ENCODE peak calls at places on chromosomes 13 and 19, in seven cellular contexts. G is coronary artery, T is AG10803, P is lower lobe of right lung, B is progenitor cell of endocrine pancreas, S is AG04450, Q is AG09309. X is an unnamed sample.
A peak's percentile ranks its signal among the peaks of the same experiment; 100 is the strongest.

GRCh38 chr13:111202745-111203144 is 87.6 kb downstream of the ARHGEF7 start:
- DNase-seq in B (no peak), G (no peak), S (no peak), Q (peak; percentile 21), P (no peak), T (peak; percentile 71), X (no peak)

GRCh38 chr19:51398096-51398704 is 7.8 kb upstream of the C19orf84 start:
- DNase-seq in P (no peak), S (no peak), G (no peak), T (peak; percentile 36), B (no peak), Q (no peak), X (no peak)

GRCh38 chr13:42720116-42720857 is 61.1 kb upstream of the FAM216B start:
- DNase-seq in S (peak; percentile 91), Q (peak; percentile 95), G (no peak), T (peak; percentile 95), B (no peak), P (no peak), X (no peak)

GRCh38 chr19:14419038-14419813 is at the start of gene DDX39A:
- DNase-seq in Q (peak; percentile 97), T (peak; percentile 99), S (peak; percentile 98), B (peak; percentile 89), G (peak; percentile 99), P (peak; percentile 99), X (peak; percentile 99)

GRCh38 chr19:10544242-10544752 is 593 bp downstream of the ATG4D start:
- DNase-seq in P (no peak), B (peak; percentile 25), G (no peak), S (no peak), T (no peak), Q (no peak), X (no peak)

GRCh38 chr13:80340643-80341097 is 256 bp downstream of the SPRY2 start:
- DNase-seq in S (no peak), G (no peak), P (peak; percentile 60), B (no peak), T (peak; percentile 69), Q (no peak), X (no peak)

GRCh38 chr19:44663996-44664395 is 7.3 kb upstream of the CEACAM19 start:
- DNase-seq in B (no peak), S (no peak), Q (no peak), G (no peak), T (no peak), P (peak; percentile 20), X (no peak)

GRCh38 chr19:37983153-37983552 is 76.1 kb downstream of the SIPA1L3 start:
- DNase-seq in T (no peak), P (no peak), Q (no peak), B (no peak), G (no peak), S (no peak), X (no peak)

GRCh38 chr13:44362394-44363040 is 11.1 kb upstream of the SERP2 start:
- DNase-seq in P (no peak), Q (no peak), T (no peak), G (no peak), B (no peak), S (no peak), X (no peak)

GRCh38 chr19:10116085-10116865 is 3.4 kb downstream of the EIF3G start:
- DNase-seq in P (peak; percentile 46), S (no peak), Q (no peak), B (no peak), G (no peak), T (no peak), X (no peak)

GRCh38 chr19:46431824-46432223 is 3.1 kb upstream of the PNMA8C start:
- DNase-seq in S (no peak), G (no peak), Q (no peak), P (peak; percentile 24), T (no peak), B (no peak), X (no peak)

GRCh38 chr19:5628919-5629481 is 6.1 kb downstream of the SAFB start:
- DNase-seq in B (no peak), T (no peak), P (no peak), Q (no peak), G (no peak), S (no peak), X (no peak)

GRCh38 chr13:34926513-34926912 is 15.6 kb upstream of the NBEA start:
- DNase-seq in B (no peak), S (no peak), T (peak; percentile 50), P (no peak), G (no peak), Q (no peak), X (no peak)

GRCh38 chr13:31310356-31310755 is 110.6 kb downstream of the B3GLCT start:
- DNase-seq in B (no peak), P (no peak), T (no peak), G (no peak), S (no peak), Q (no peak), X (no peak)

GRCh38 chr13:81487151-81487550 is 1146.2 kb upstream of the SPRY2 start:
- DNase-seq in S (no peak), Q (no peak), T (no peak), P (no peak), B (no peak), G (no peak), X (no peak)

GRCh38 chr19:23305555-23305954 is 55.4 kb upstream of the ZNF724 start:
- DNase-seq in G (no peak), T (no peak), S (no peak), P (no peak), B (no peak), Q (no peak), X (no peak)

GRCh38 chr13:107185889-107186288 is 618.0 kb upstream of the ARGLU1 start:
- DNase-seq in P (no peak), T (peak; percentile 1), Q (no peak), S (no peak), G (no peak), B (no peak), X (no peak)

GRCh38 chr13:99687728-99688397 is 186.6 kb downstream of the TM9SF2 start:
- DNase-seq in Q (no peak), B (no peak), G (no peak), P (no peak), T (peak; percentile 19), S (no peak), X (no peak)

GRCh38 chr19:56507446-56508281 is at the start of gene ZNF471:
- DNase-seq in P (peak; percentile 97), B (no peak), T (peak; percentile 98), Q (peak; percentile 93), G (peak; percentile 98), S (peak; percentile 97), X (no peak)

GRCh38 chr19:10699650-10700335 is 1.4 kb upstream of the QTRT1 start:
- DNase-seq in G (no peak), P (peak; percentile 63), B (no peak), T (peak; percentile 50), S (peak; percentile 23), Q (no peak), X (no peak)

GRCh38 chr19:55536951-55537740 is at the start of gene SBK2:
- DNase-seq in T (no peak), S (no peak), G (no peak), P (no peak), Q (no peak), B (peak; percentile 68), X (no peak)

GRCh38 chr13:94549241-94550029 is 46.5 kb downstream of the TGDS start:
- DNase-seq in B (peak; percentile 82), Q (peak; percentile 89), S (peak; percentile 92), T (peak; percentile 98), G (peak; percentile 95), P (peak; percentile 96), X (peak; percentile 97)

GRCh38 chr19:49057636-49058234 is at the start of gene CGB7:
- DNase-seq in G (no peak), B (peak; percentile 53), S (no peak), Q (no peak), T (peak; percentile 56), P (peak; percentile 84), X (no peak)

GRCh38 chr13:113528101-113528797 is 37.7 kb upstream of the DCUN1D2 start:
- DNase-seq in Q (no peak), G (peak; percentile 50), T (no peak), S (no peak), P (no peak), B (no peak), X (no peak)

GRCh38 chr13:32905864-32906180 is 110.4 kb upstream of the KL start:
- DNase-seq in P (no peak), T (peak; percentile 32), S (no peak), B (no peak), G (no peak), Q (no peak), X (no peak)

GRCh38 chr13:41554626-41555386 is 97.5 kb downstream of the RGCC start:
- DNase-seq in T (no peak), P (no peak), Q (no peak), B (no peak), G (no peak), S (no peak), X (no peak)
- TF ChIP-seq CTCF in T (no peak), P (no peak), Q (no peak), B (no peak), G (no peak), S (no peak), X (no peak)

DNA sequence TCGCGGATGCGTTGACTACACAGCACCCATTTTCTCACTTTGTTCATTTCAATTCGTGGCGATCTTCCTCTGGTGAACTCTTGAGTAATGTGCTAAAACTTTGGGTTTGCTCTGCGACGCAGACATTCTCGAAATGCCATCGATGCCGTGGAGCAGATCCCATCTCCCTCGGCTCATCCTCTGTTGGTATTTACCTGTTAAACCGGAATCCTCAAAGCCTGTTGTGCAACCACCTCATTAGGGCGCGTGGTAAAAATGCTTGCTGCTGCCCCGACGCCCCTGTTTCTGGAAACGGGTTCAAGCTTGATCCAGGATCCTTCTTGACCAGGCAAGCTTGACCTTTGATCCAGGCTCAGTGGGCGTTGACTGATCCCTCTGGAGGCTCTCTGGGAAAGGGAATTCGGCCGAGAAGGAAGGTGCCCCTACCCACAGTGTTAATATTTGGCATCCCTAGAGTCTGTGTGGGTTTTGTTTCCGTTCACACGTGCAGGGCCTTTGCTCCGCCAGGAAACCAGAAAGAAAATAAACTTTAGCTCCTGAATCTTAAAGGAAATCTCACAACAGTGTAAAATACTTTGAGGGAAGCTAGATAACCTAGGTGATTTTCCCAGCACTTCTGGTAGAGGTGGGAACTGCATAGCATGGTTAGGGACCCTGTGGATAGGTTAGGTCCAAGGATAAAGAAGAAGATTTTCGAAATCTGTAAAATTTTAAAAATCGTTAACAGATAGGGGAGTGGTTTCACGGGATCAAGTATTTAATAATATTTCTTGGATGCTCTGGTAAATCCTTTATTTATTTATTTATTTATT is 1.0 kb downstream of the LSM14A start:
- DNase-seq in P (peak; percentile 49), S (no peak), Q (no peak), T (peak; percentile 64), G (no peak), B (peak; percentile 18), X (no peak)
- TF ChIP-seq CTCF in P (no peak), S (peak; percentile 18), Q (no peak), T (peak; percentile 27), G (no peak), B (peak; percentile 40), X (peak; percentile 33)

DNA sequence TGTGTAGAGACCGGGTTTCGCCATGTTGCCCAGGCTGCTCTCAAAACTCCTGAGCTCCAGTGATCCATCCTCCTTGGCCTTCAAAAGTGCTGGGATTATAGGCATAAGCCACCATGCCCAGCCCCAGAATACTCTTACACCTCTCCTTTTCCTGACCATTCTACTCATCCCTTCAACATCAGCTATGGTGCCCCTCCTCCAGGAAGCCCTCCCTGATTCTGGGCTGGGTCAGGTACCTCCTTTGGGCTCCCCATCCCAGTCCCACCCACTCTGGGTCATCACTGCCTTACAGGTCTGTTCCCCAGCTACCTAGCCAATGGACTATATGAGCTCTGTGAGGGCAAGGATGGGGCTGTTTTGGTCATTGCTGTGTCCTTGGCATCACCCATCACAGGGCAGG is 9.6 kb downstream of the TGFB1 start:
- DNase-seq in T (no peak), B (no peak), P (no peak), S (no peak), Q (no peak), G (no peak), X (no peak)
- TF ChIP-seq CTCF in T (no peak), B (no peak), P (no peak), S (no peak), Q (no peak), G (no peak), X (no peak)

GRCh38 chr13:67438465-67438864 is 208.3 kb upstream of the PCDH9 start:
- DNase-seq in P (no peak), B (no peak), S (no peak), T (no peak), G (no peak), Q (no peak), X (no peak)
- TF ChIP-seq CTCF in P (no peak), B (no peak), S (no peak), T (no peak), G (no peak), Q (no peak), X (peak; percentile 65)